ENCODE peak calls at places on chromosomes 6 and 20, in eight cellular contexts. O is chondrocyte, E is Calu3, Y is BJ, I is foreskin fibroblast, L is neural crest cell, X is DND-41, N is AG04450. W is an unnamed sample.

GRCh38 chr6:147311218-147311617 is 107.0 kb downstream of the STXBP5 start:
- DNase-seq in L (no peak), X (no peak), E (no peak), N (no peak), Y (peak), I (no peak), O (no peak), W (no peak)

GRCh38 chr6:19851273-19852089 is 14.3 kb downstream of the ID4 start:
- DNase-seq in Y (no peak), L (peak), X (no peak), E (peak), O (no peak), I (peak), N (peak), W (peak)

GRCh38 chr20:61595216-61595615 is 343.2 kb downstream of the CDH4 start:
- DNase-seq in X (no peak), Y (no peak), N (no peak), L (no peak), E (no peak), I (no peak), O (peak), W (no peak)

GRCh38 chr6:133724726-133725125 is 164.2 kb upstream of the TCF21 start:
- DNase-seq in L (no peak), N (no peak), E (no peak), I (peak), X (no peak), O (no peak), Y (no peak), W (no peak)

GRCh38 chr6:33755070-33755869 is 8.6 kb upstream of the IP6K3 start:
- DNase-seq in O (no peak), L (no peak), I (no peak), N (no peak), Y (no peak), X (no peak), E (no peak), W (no peak)

GRCh38 chr6:55836481-55836880 is 38.9 kb downstream of the BMP5 start:
- DNase-seq in L (no peak), O (no peak), Y (no peak), N (no peak), I (no peak), X (no peak), E (no peak), W (no peak)

GRCh38 chr20:7843613-7844012 is 96.6 kb downstream of the HAO1 start:
- DNase-seq in Y (no peak), I (peak), O (no peak), X (no peak), L (no peak), E (no peak), N (peak), W (peak)

GRCh38 chr6:63476302-63476701 is 96.0 kb upstream of the LOC128125822 start:
- DNase-seq in E (no peak), Y (no peak), X (no peak), O (no peak), I (no peak), L (no peak), N (no peak), W (no peak)

GRCh38 chr6:21887301-21888185 is 294.0 kb downstream of the SOX4 start:
- DNase-seq in L (no peak), N (no peak), O (no peak), Y (peak), X (no peak), I (no peak), E (no peak), W (no peak)

GRCh38 chr6:148044261-148044731 is 298.3 kb upstream of the SASH1 start:
- DNase-seq in Y (peak), O (no peak), X (no peak), I (peak), L (no peak), N (peak), E (no peak), W (peak)

GRCh38 chr6:22102671-22103070 is 194.2 kb downstream of the PRL start:
- DNase-seq in X (no peak), I (no peak), L (no peak), N (no peak), Y (no peak), O (no peak), E (no peak), W (no peak)

GRCh38 chr20:51487525-51488279 is 54.8 kb downstream of the NFATC2 start:
- DNase-seq in I (peak), X (no peak), N (peak), Y (no peak), E (peak), O (no peak), L (no peak), W (no peak)

GRCh38 chr6:33720998-33721397 is 9.5 kb upstream of the UQCC2 start:
- DNase-seq in L (no peak), Y (no peak), E (no peak), O (no peak), N (no peak), I (no peak), X (no peak), W (no peak)

GRCh38 chr6:166942393-166943168 is 13.8 kb downstream of the RNASET2 start:
- DNase-seq in I (no peak), L (no peak), X (no peak), Y (no peak), O (no peak), E (no peak), N (no peak), W (no peak)

GRCh38 chr20:63738687-63739128 is 868 bp upstream of the SLC2A4RG start:
- DNase-seq in E (no peak), X (peak), I (no peak), L (peak), Y (no peak), O (no peak), N (no peak), W (no peak)

GRCh38 chr20:53957421-53958172 is 112.8 kb downstream of the BCAS1 start:
- DNase-seq in X (no peak), O (no peak), L (no peak), E (no peak), Y (no peak), I (peak), N (no peak), W (no peak)

GRCh38 chr20:10536531-10536930 is 101.4 kb downstream of the SLX4IP start:
- DNase-seq in E (peak), X (peak), L (no peak), N (no peak), O (no peak), I (no peak), Y (no peak), W (peak)

GRCh38 chr20:4950841-4951240 is 50.5 kb downstream of the SLC23A2 start:
- DNase-seq in Y (no peak), L (no peak), O (no peak), X (no peak), I (no peak), E (no peak), N (no peak), W (no peak)

GRCh38 chr6:147933201-147933600 is 409.4 kb upstream of the SASH1 start:
- DNase-seq in L (no peak), Y (no peak), X (no peak), E (no peak), O (no peak), I (no peak), N (no peak), W (no peak)

GRCh38 chr20:49741940-49742339 is 28.3 kb upstream of the B4GALT5 start:
- DNase-seq in N (no peak), E (no peak), Y (no peak), I (no peak), O (no peak), X (no peak), L (no peak), W (no peak)

GRCh38 chr6:7726416-7727149 is 684 bp downstream of the BMP6 start:
- DNase-seq in Y (no peak), X (no peak), O (no peak), E (peak), N (no peak), I (no peak), L (peak), W (no peak)

GRCh38 chr6:156449128-156449527 is 328.1 kb upstream of the ARID1B start:
- DNase-seq in L (no peak), X (no peak), N (no peak), Y (no peak), E (no peak), O (no peak), I (no peak), W (no peak)

GRCh38 chr6:111552241-111552744 is 53.4 kb downstream of the TRAF3IP2 start:
- DNase-seq in N (peak), L (no peak), O (no peak), I (peak), E (peak), X (no peak), Y (peak), W (peak)

GRCh38 chr6:69705954-69706353 is 90.9 kb downstream of the LMBRD1 start:
- DNase-seq in N (no peak), O (no peak), X (no peak), L (no peak), Y (no peak), I (no peak), E (no peak), W (no peak)
- TF ChIP-seq CTCF in N (no peak), O (no peak), X (no peak), L (no peak), Y (no peak), I (no peak), E (no peak), W (no peak)

GRCh38 chr6:165056292-165056691 is 253.1 kb downstream of the C6orf118 start:
- DNase-seq in E (no peak), N (no peak), X (no peak), Y (no peak), I (no peak), L (no peak), O (no peak), W (no peak)

GRCh38 chr6:165052561-165053500 is 256.6 kb downstream of the C6orf118 start:
- DNase-seq in X (no peak), L (no peak), N (no peak), I (no peak), O (no peak), Y (no peak), E (no peak), W (no peak)

GRCh38 chr6:165059032-165059431 is 250.4 kb downstream of the C6orf118 start:
- DNase-seq in I (no peak), O (no peak), N (no peak), E (no peak), Y (no peak), X (no peak), L (no peak), W (no peak)

GRCh38 chr6:165060636-165061190 is 248.7 kb downstream of the C6orf118 start:
- DNase-seq in N (no peak), E (no peak), X (no peak), Y (peak), I (no peak), L (no peak), O (no peak), W (no peak)

DNA sequence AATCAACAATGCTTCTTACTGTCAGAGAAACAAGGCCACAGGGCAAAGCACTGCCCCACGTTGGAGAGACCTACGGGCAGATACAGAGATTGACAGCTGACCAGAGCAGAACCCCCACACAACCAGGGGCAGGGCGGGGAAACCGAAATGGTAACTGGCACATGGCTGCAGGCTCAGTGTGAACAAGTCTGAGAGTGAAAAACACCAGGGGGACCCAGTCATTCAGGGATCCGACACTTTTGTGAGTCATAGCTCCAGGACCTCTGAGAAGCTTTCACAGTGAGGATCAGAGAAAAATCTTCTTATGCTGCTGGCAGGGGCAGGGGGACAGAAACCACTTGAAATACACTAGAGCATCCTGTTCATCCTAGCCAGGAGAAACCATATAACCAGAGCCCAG is 254.2 kb downstream of the C6orf118 start:
- DNase-seq in O (no peak), N (no peak), L (no peak), E (peak), Y (no peak), I (no peak), X (peak), W (no peak)
- TF ChIP-seq CTCF in O (peak), N (no peak), L (no peak), E (no peak), Y (no peak), I (peak), X (no peak), W (no peak)

GRCh38 chr6:31545291-31545690 is 1.1 kb downstream of the ATP6V1G2 start:
- DNase-seq in L (no peak), I (no peak), X (no peak), O (no peak), N (no peak), E (no peak), Y (no peak), W (no peak)

GRCh38 chr6:31547727-31548422 is 467 bp downstream of the NFKBIL1 start:
- DNase-seq in L (no peak), Y (no peak), X (no peak), O (no peak), N (no peak), E (no peak), I (no peak), W (no peak)

GRCh38 chr6:31546962-31547726 is at the start of gene NFKBIL1:
- DNase-seq in E (peak), O (peak), N (peak), Y (peak), I (peak), X (peak), L (peak), W (peak)

GRCh38 chr6:31544676-31545075 is 1.7 kb downstream of the ATP6V1G2 start:
- DNase-seq in E (no peak), N (no peak), I (no peak), X (no peak), O (no peak), L (no peak), Y (no peak), W (no peak)

DNA sequence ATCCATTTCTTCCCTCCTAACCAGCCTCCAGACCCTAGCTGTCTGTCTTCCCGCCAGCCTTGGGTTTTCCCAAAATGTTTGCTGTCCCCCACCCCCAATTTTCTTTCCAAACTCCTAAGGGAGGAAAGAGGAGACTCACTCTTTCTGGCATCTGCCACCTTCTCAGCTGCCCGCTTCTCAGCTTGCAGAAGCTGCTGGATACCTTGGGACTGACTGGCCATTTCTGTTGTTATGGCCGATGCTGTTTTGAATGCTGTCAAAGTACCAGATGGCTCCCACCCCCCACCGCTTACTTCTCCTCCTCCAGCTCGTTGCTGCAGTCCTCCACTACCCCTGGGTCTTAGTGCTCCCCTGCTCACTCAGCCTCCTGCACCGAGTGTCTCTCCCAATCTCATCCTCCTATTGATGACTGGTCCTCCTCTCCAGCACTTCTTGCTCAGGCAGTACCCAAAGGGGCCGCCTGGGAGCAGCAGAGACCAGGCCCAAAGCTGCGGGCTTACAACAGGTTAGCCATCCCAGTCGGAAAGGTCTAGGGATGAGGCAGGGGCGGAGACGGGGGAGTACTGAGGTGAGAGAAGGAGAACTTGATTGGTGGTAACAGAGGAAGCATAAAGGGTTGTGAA is at the start of gene ATP6V1G2:
- DNase-seq in I (peak), O (no peak), N (peak), X (peak), Y (peak), E (peak), L (peak), W (peak)
- TF ChIP-seq CTCF in I (peak), O (peak), N (peak), X (peak), Y (peak), E (peak), L (peak), W (peak)

GRCh38 chr6:2999621-3000455 is at the start of gene NQO2:
- DNase-seq in X (peak), E (peak), Y (no peak), O (peak), L (peak), I (peak), N (peak), W (no peak)
- TF ChIP-seq CTCF in X (peak), E (no peak), Y (no peak), O (peak), L (no peak), I (no peak), N (no peak), W (no peak)

DNA sequence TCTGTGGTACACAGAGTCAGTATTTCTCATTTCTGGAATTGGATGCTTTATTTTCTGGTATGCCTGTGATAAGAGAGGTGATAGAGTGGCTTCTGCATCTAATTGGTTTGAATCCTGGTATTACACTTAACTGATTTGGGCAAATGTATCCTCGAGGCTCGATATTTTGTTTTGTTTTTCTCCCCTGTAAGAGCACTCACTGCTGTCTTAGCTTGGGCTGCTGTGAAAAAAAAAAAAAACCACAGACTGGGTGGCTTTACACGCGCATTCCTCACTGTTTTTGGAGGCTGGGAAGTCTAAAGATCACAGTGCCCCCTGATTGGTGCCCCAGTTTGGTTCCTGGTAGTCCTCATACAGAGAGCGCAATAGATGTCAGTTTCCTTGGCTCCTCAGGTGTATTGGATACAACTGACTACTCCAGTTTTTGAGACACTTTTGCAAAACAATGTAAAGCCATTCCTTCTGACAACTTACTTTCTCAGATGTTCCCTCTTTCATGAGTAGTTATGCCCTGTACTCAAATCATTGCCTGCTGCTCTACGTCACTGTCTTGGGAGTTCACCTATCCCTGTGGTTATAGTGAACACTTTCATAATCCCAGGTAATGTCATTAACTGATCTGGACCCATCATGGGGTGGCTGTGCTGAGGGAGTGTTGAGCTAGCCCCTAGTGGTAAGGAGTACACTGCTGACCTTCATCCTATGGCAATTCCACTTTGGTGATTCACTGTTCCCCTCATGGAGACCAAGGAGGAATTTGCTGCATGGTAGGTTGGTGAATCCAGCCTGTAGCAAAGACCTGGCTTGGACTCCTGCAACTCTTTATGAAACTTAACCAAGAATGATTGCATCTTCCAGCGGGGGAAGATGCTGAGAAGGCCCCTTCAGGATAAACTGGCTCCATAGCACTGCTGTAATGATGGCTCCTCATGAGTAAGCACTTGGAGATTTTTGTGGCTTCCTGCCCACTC is 3.5 kb upstream of the ACAT2 start:
- DNase-seq in E (no peak), O (no peak), N (peak), Y (no peak), I (peak), L (no peak), X (no peak), W (no peak)
- TF ChIP-seq CTCF in E (no peak), O (peak), N (peak), Y (peak), I (peak), L (no peak), X (peak), W (no peak)

DNA sequence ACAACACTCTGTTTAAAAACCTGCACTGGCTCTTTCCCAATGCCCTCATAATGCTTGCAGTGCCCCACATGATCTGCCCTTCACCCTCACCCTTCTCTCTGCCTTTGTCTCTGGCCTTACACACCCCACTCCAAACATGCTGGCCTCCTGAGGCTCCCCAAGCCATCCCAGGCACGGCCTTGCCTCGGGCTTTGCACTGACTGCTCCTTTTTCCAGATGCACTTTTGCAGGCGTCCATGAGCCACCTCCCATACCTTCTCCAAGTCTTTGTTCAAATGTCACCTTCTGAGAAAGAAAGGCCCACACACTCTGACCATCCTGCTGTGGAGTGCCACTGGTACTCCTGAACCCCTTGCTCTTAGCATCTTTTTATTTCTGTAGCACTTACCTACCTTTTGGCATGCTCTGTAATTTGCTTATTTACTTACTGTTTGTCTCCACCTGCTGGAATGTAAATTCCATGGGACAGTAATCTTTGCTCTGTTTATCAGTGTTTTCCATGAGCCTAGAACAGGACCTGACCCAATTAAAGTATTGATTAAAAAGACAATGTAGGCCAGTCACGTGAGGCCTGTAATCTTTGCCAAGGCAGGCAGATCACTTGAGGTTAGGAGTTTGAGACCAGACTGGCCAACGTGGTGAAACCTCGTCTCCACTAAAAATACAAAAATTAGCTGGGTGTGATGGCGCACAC is 30.7 kb downstream of the GFRA4 start:
- DNase-seq in X (no peak), Y (no peak), N (no peak), O (no peak), E (no peak), L (no peak), I (no peak), W (no peak)
- TF ChIP-seq CTCF in X (peak), Y (no peak), N (no peak), O (peak), E (no peak), L (no peak), I (no peak), W (no peak)

GRCh38 chr6:17599885-17600526 is at the start of gene FAM8A1:
- DNase-seq in E (peak), I (peak), Y (peak), N (peak), L (peak), X (peak), O (peak), W (peak)
- TF ChIP-seq CTCF in E (peak), I (peak), Y (peak), N (peak), L (peak), X (peak), O (peak), W (peak)

GRCh38 chr6:137013031-137013430 is 31.7 kb downstream of the IL20RA start:
- DNase-seq in Y (no peak), I (no peak), E (no peak), O (no peak), X (no peak), N (no peak), L (no peak), W (no peak)

GRCh38 chr6:137016366-137016765 is 28.4 kb downstream of the IL20RA start:
- DNase-seq in Y (no peak), O (no peak), L (no peak), I (no peak), N (no peak), E (no peak), X (no peak), W (no peak)

GRCh38 chr6:137015943-137016342 is 28.8 kb downstream of the IL20RA start:
- DNase-seq in E (no peak), O (no peak), I (no peak), Y (no peak), L (no peak), N (no peak), X (no peak), W (no peak)

GRCh38 chr6:137011406-137011805 is 33.4 kb downstream of the IL20RA start:
- DNase-seq in I (no peak), X (no peak), L (no peak), Y (no peak), N (no peak), E (no peak), O (no peak), W (no peak)

GRCh38 chr6:137013738-137014602 is 30.8 kb downstream of the IL20RA start:
- DNase-seq in N (peak), O (no peak), E (no peak), L (no peak), Y (no peak), I (peak), X (no peak), W (peak)
- TF ChIP-seq CTCF in N (peak), O (peak), E (no peak), L (peak), Y (peak), I (peak), X (peak), W (peak)

W was measured in AG09319.